ENCODE peak calls at places on chromosomes 1 and 21, in six cellular contexts. I, M, T, S, R and Y are unnamed samples.

GRCh38 chr1:167392200-167392696 is 126.1 kb downstream of the CD247 start:
- DNase-seq in I (no peak), M (no peak), T (no peak), S (no peak), R (no peak), Y (no peak)

GRCh38 chr1:212040629-212041028 is 5.1 kb downstream of the DTL start:
- DNase-seq in I (no peak), M (no peak), T (no peak), S (no peak), R (no peak), Y (no peak)

GRCh38 chr1:76038306-76039004 is 36.1 kb upstream of the ST6GALNAC3 start:
- DNase-seq in I (no peak), M (no peak), T (no peak), S (no peak), R (no peak), Y (no peak)

GRCh38 chr1:161506336-161507223 is 1.3 kb downstream of the FCGR2A start:
- DNase-seq in I (no peak), M (no peak), T (peak), S (peak), R (peak), Y (no peak)

GRCh38 chr1:172599912-172600311 is 59.0 kb upstream of the FASLG start:
- DNase-seq in I (no peak), M (no peak), T (no peak), S (no peak), R (no peak), Y (no peak)

GRCh38 chr21:43727571-43728466 is 8.9 kb downstream of the PDXK start:
- DNase-seq in I (no peak), M (no peak), T (no peak), S (peak), R (no peak), Y (peak)

GRCh38 chr1:41394918-41395598 is 33.8 kb downstream of the FOXO6 start:
- DNase-seq in I (peak), M (no peak), T (peak), S (no peak), R (no peak), Y (peak)

GRCh38 chr1:194442911-194443310 is 1256.5 kb upstream of the B3GALT2 start:
- DNase-seq in I (no peak), M (no peak), T (no peak), S (no peak), R (no peak), Y (no peak)

GRCh38 chr1:6703016-6703415 is 1.4 kb upstream of the DNAJC11 start:
- DNase-seq in I (peak), M (no peak), T (no peak), S (no peak), R (no peak), Y (peak)

GRCh38 chr1:161954466-161954865 is 69.2 kb downstream of the OLFML2B start:
- DNase-seq in I (no peak), M (no peak), T (no peak), S (no peak), R (no peak), Y (no peak)

GRCh38 chr1:41622859-41623732 is 138.6 kb upstream of the EDN2 start:
- DNase-seq in I (no peak), M (peak), T (no peak), S (no peak), R (no peak), Y (no peak)

GRCh38 chr21:45262041-45262581 is 25.6 kb downstream of the POFUT2 start:
- DNase-seq in I (no peak), M (no peak), T (no peak), S (no peak), R (no peak), Y (no peak)

GRCh38 chr1:35288761-35289160 is 20.3 kb downstream of the ZMYM4 start:
- DNase-seq in I (no peak), M (no peak), T (peak), S (no peak), R (no peak), Y (no peak)

GRCh38 chr21:36479415-36480402 is at the start of gene CLDN14:
- DNase-seq in I (no peak), M (no peak), T (no peak), S (no peak), R (no peak), Y (no peak)

GRCh38 chr1:182784556-182785171 is 4.9 kb upstream of the NPL start:
- DNase-seq in I (peak), M (peak), T (peak), S (peak), R (no peak), Y (peak)

GRCh38 chr1:212685429-212685828 is 14.2 kb downstream of the BATF3 start:
- DNase-seq in I (no peak), M (no peak), T (no peak), S (no peak), R (no peak), Y (no peak)

GRCh38 chr1:242002072-242002471 is 3.2 kb upstream of the MAP1LC3C start:
- DNase-seq in I (no peak), M (no peak), T (no peak), S (no peak), R (no peak), Y (no peak)

GRCh38 chr1:116404699-116405098 is 31.7 kb downstream of the ATP1A1 start:
- DNase-seq in I (no peak), M (no peak), T (no peak), S (no peak), R (no peak), Y (no peak)

GRCh38 chr1:78003070-78003751 is 1.5 kb upstream of the DNAJB4 start:
- DNase-seq in I (no peak), M (no peak), T (no peak), S (no peak), R (no peak), Y (no peak)

GRCh38 chr1:24438423-24438901 is 22.9 kb downstream of the NIPAL3 start:
- DNase-seq in I (no peak), M (no peak), T (no peak), S (no peak), R (no peak), Y (peak)

GRCh38 chr1:29639741-29640427 is 403.6 kb downstream of the PTPRU start:
- DNase-seq in I (no peak), M (no peak), T (peak), S (no peak), R (no peak), Y (no peak)